ENCODE peak calls at places on chromosomes 2 and 18, in ten cellular contexts. I is Peyer's patch, B is OCI-LY7, K is AG04450, Y is AG09309, D is NB4, T is heart right ventricle, W is HCT116, O is fibroblast of the aortic adventitia, Q is kidney epithelial cell. A is an unnamed sample.

GRCh38 chr2:143686585-143687164 is 557.5 kb downstream of the ARHGAP15 start:
- DNase-seq in I (no peak), B (peak), K (peak), Y (peak), D (peak), T (no peak), W (peak), O (peak), Q (peak), A (peak)

GRCh38 chr2:222862068-222862914 is 1.5 kb downstream of the ACSL3 start:
- DNase-seq in I (no peak), B (peak), K (no peak), Y (no peak), D (peak), T (peak), W (no peak), O (peak), Q (no peak), A (no peak)

GRCh38 chr18:21315741-21316187 is 73.7 kb downstream of the GREB1L start:
- DNase-seq in I (no peak), B (no peak), K (no peak), Y (no peak), D (no peak), T (no peak), W (peak), O (no peak), Q (no peak), A (no peak)

GRCh38 chr18:41899535-41899934 is 55.5 kb upstream of the PIK3C3 start:
- DNase-seq in I (no peak), B (no peak), K (no peak), Y (no peak), D (no peak), T (no peak), W (no peak), O (no peak), Q (no peak), A (no peak)

GRCh38 chr18:5503740-5504139 is 40.1 kb downstream of the EPB41L3 start:
- DNase-seq in I (no peak), B (no peak), K (no peak), Y (no peak), D (no peak), T (no peak), W (no peak), O (peak), Q (no peak), A (no peak)

GRCh38 chr18:47209166-47209565 is 33.0 kb upstream of the IER3IP1 start:
- DNase-seq in I (no peak), B (no peak), K (no peak), Y (no peak), D (no peak), T (no peak), W (no peak), O (no peak), Q (no peak), A (no peak)

GRCh38 chr2:3377279-3377611 is 373 bp downstream of the EIPR1 start:
- DNase-seq in I (peak), B (peak), K (no peak), Y (no peak), D (peak), T (peak), W (peak), O (peak), Q (peak), A (peak)

GRCh38 chr2:152624805-152625204 is 92.5 kb downstream of the PRPF40A start:
- DNase-seq in I (no peak), B (no peak), K (no peak), Y (no peak), D (no peak), T (no peak), W (no peak), O (no peak), Q (no peak), A (no peak)

GRCh38 chr2:178418426-178418825 is 32.5 kb downstream of the PRKRA start:
- DNase-seq in I (no peak), B (no peak), K (peak), Y (no peak), D (no peak), T (no peak), W (no peak), O (peak), Q (no peak), A (no peak)

GRCh38 chr18:2902327-2902726 is 55.5 kb downstream of the EMILIN2 start:
- DNase-seq in I (no peak), B (no peak), K (no peak), Y (no peak), D (no peak), T (no peak), W (no peak), O (no peak), Q (no peak), A (no peak)

GRCh38 chr18:78796693-78797455 is 182.7 kb upstream of the SALL3 start:
- DNase-seq in I (no peak), B (no peak), K (no peak), Y (no peak), D (no peak), T (no peak), W (no peak), O (no peak), Q (no peak), A (no peak)

GRCh38 chr2:80326214-80326613 is 21.7 kb upstream of the LRRTM1 start:
- DNase-seq in I (no peak), B (peak), K (no peak), Y (no peak), D (peak), T (peak), W (no peak), O (peak), Q (peak), A (peak)

GRCh38 chr2:15334650-15335326 is 226.3 kb downstream of the NBAS start:
- DNase-seq in I (no peak), B (no peak), K (no peak), Y (peak), D (no peak), T (no peak), W (no peak), O (peak), Q (no peak), A (no peak)

GRCh38 chr18:28794459-28795245 is 617.7 kb upstream of the CDH2 start:
- DNase-seq in I (no peak), B (no peak), K (no peak), Y (peak), D (no peak), T (no peak), W (no peak), O (peak), Q (peak), A (no peak)

GRCh38 chr2:10447300-10448207 is 573 bp downstream of the ODC1 start:
- DNase-seq in I (peak), B (peak), K (no peak), Y (no peak), D (no peak), T (no peak), W (no peak), O (peak), Q (no peak), A (peak)

GRCh38 chr18:69326094-69326493 is 74.6 kb upstream of the DOK6 start:
- DNase-seq in I (no peak), B (no peak), K (no peak), Y (no peak), D (no peak), T (no peak), W (no peak), O (no peak), Q (no peak), A (no peak)

GRCh38 chr2:189516546-189516945 is 64.0 kb downstream of the SLC40A1 start:
- DNase-seq in I (no peak), B (no peak), K (no peak), Y (no peak), D (peak), T (no peak), W (no peak), O (peak), Q (no peak), A (no peak)

GRCh38 chr2:230779607-230780006 is 67.0 kb downstream of the CAB39 start:
- DNase-seq in I (no peak), B (no peak), K (no peak), Y (no peak), D (no peak), T (no peak), W (no peak), O (no peak), Q (no peak), A (no peak)
- H3K4me3 ChIP-seq in I (no peak), B (no peak), K (no peak), Y (no peak), D (no peak), T (no peak), W (no peak), O (no peak), Q (no peak), A (no peak)

GRCh38 chr18:31101148-31102019 is 837 bp downstream of the DSC2 start:
- DNase-seq in I (no peak), B (no peak), K (no peak), Y (no peak), D (peak), T (peak), W (no peak), O (no peak), Q (no peak), A (no peak)
- TF ChIP-seq CTCF in I (no peak), B (no peak), K (no peak), Y (no peak), D (no peak), T (no peak), W (peak), O (no peak), Q (peak), A (no peak)

GRCh38 chr18:63199743-63200241 is 119.8 kb downstream of the BCL2 start:
- DNase-seq in I (no peak), B (no peak), K (no peak), Y (no peak), D (no peak), T (no peak), W (no peak), O (no peak), Q (no peak), A (no peak)
- H3K4me3 ChIP-seq in I (no peak), B (no peak), K (no peak), Y (no peak), D (no peak), T (no peak), W (no peak), O (no peak), Q (no peak), A (no peak)

DNA sequence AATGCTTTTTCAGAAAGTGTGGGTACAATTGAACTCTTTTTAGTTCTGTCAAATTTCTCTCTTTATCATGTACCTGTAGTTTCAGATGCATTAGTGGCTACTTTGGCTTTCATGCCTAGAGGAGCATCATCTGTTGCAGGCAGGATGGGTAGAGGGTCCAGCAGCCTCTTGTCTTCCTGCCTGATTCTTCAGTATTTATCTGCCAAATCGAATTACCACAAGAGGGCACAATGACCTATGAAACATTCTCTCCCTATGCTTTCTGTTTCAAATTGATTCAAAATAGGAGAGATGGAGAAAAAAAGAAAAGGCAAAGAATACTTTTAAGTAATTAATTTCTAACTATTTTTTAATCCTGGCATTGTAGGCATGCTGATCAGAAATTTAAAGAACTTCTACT is 477.2 kb downstream of the TRIB2 start:
- DNase-seq in I (no peak), B (peak), K (no peak), Y (no peak), D (peak), T (no peak), W (no peak), O (peak), Q (peak), A (peak)
- TF ChIP-seq CTCF in I (no peak), B (peak), K (peak), Y (peak), D (peak), T (no peak), W (peak), O (no peak), Q (peak), A (peak)

GRCh38 chr2:168241746-168242145 is 5.6 kb downstream of the STK39 start:
- DNase-seq in I (no peak), B (no peak), K (no peak), Y (no peak), D (no peak), T (no peak), W (no peak), O (no peak), Q (no peak), A (no peak)
- H3K4me3 ChIP-seq in I (no peak), B (no peak), K (no peak), Y (no peak), D (no peak), T (no peak), W (no peak), O (no peak), Q (no peak), A (no peak)

A was measured in GM12865.